ENCODE peak calls at places on chromosome 6, in nine cellular contexts. E is tibial nerve, N is fibroblast of pulmonary artery, F is esophagus squamous epithelium, C is left ventricle myocardium inferior, V is activated B cell treated with CpG ODN at 0.5 μM for 24 hours, T is psoas muscle, Z is mammary epithelial cell, Q is pancreas. H is an unnamed sample.

GRCh38 chr6:3337521-3338350 is 79.0 kb downstream of the PSMG4 start:
- DNase-seq in N (peak; percentile 46), T (no peak), V (no peak), C (no peak), Q (no peak), E (no peak), Z (no peak), F (no peak), H (no peak)

GRCh38 chr6:3489032-3489757 is 32.3 kb upstream of the SLC22A23 start:
- DNase-seq in N (peak; percentile 85), Q (no peak), C (no peak), E (no peak), V (no peak), T (no peak), Z (peak; percentile 64), F (no peak), H (no peak)

GRCh38 chr6:74087898-74088297 is 391.9 kb downstream of the CD109 start:
- DNase-seq in V (no peak), Q (no peak), C (no peak), E (no peak), F (no peak), T (no peak), Z (no peak), N (peak; percentile 46), H (no peak)

GRCh38 chr6:96911171-96911570 is 13.4 kb upstream of the KLHL32 start:
- DNase-seq in N (no peak), E (no peak), V (no peak), F (no peak), C (no peak), T (no peak), Q (no peak), Z (no peak), H (no peak)

GRCh38 chr6:37818536-37819176 is 871 bp upstream of the ZFAND3 start:
- DNase-seq in Q (peak; percentile 95), V (peak; percentile 91), E (peak; percentile 83), Z (peak; percentile 93), N (peak; percentile 96), F (peak; percentile 91), C (peak; percentile 97), T (peak; percentile 96), H (peak; percentile 83)

GRCh38 chr6:44733868-44734267 is 346.4 kb downstream of the CDC5L start:
- DNase-seq in E (no peak), T (no peak), Q (peak; percentile 5), F (no peak), V (no peak), Z (no peak), C (peak; percentile 43), N (peak; percentile 36), H (no peak)

GRCh38 chr6:14713008-14713452 is 532.8 kb upstream of the JARID2 start:
- DNase-seq in E (no peak), Z (peak; percentile 82), V (no peak), F (no peak), T (peak; percentile 65), N (peak; percentile 80), C (peak; percentile 52), Q (no peak), H (no peak)

GRCh38 chr6:15444081-15444731 is 198.3 kb downstream of the JARID2 start:
- DNase-seq in C (no peak), V (no peak), E (no peak), Z (no peak), Q (no peak), F (no peak), N (no peak), T (no peak), H (no peak)

GRCh38 chr6:34795836-34796425 is 4.0 kb downstream of the BLTP3A start:
- DNase-seq in C (no peak), N (peak; percentile 30), F (no peak), T (no peak), V (no peak), E (no peak), Z (no peak), Q (no peak), H (no peak)

GRCh38 chr6:98352348-98352747 is 482.0 kb upstream of the POU3F2 start:
- DNase-seq in F (no peak), V (no peak), N (no peak), Z (no peak), E (no peak), Q (no peak), T (no peak), C (no peak), H (no peak)

GRCh38 chr6:169156108-169156821 is 97.4 kb downstream of the THBS2 start:
- DNase-seq in Z (no peak), E (no peak), T (no peak), N (peak; percentile 93), F (no peak), V (no peak), C (no peak), Q (no peak), H (no peak)

GRCh38 chr6:37980222-37980595 is 160.7 kb downstream of the ZFAND3 start:
- DNase-seq in Q (no peak), Z (no peak), E (no peak), F (no peak), C (no peak), T (no peak), V (no peak), N (peak; percentile 41), H (no peak)

GRCh38 chr6:150203378-150203777 is 60.5 kb downstream of the PPP1R14C start:
- DNase-seq in E (no peak), T (no peak), N (no peak), V (no peak), Z (no peak), F (no peak), Q (no peak), C (no peak), H (no peak)

GRCh38 chr6:129525055-129525454 is 184.9 kb downstream of the ARHGAP18 start:
- DNase-seq in F (no peak), V (no peak), Z (no peak), E (no peak), N (no peak), Q (no peak), T (no peak), C (no peak), H (no peak)

GRCh38 chr6:134948708-134949107 is 1.2 kb downstream of the ALDH8A1 start:
- DNase-seq in N (no peak), F (no peak), Z (no peak), V (no peak), C (no peak), T (no peak), E (no peak), Q (no peak), H (no peak)

GRCh38 chr6:134949927-134950326 is at the start of gene ALDH8A1:
- DNase-seq in Q (no peak), C (no peak), V (no peak), F (no peak), N (no peak), E (no peak), Z (no peak), T (no peak), H (no peak)

GRCh38 chr6:134951494-134952263 is 1.8 kb upstream of the ALDH8A1 start:
- DNase-seq in Z (no peak), N (no peak), T (no peak), Q (no peak), V (no peak), E (no peak), C (no peak), F (no peak), H (no peak)

GRCh38 chr6:134948142-134948541 is 1.8 kb downstream of the ALDH8A1 start:
- DNase-seq in C (no peak), Z (no peak), V (no peak), T (no peak), Q (no peak), N (no peak), E (no peak), F (no peak), H (no peak)

GRCh38 chr6:134950482-134950881 is 581 bp upstream of the ALDH8A1 start:
- DNase-seq in F (no peak), C (no peak), V (no peak), Z (no peak), E (no peak), N (no peak), Q (no peak), T (no peak), H (no peak)
- TF ChIP-seq CTCF in F (no peak), C (no peak), V (no peak), Z (no peak), E (no peak), N (no peak), Q (no peak), T (no peak), H (no peak)

DNA sequence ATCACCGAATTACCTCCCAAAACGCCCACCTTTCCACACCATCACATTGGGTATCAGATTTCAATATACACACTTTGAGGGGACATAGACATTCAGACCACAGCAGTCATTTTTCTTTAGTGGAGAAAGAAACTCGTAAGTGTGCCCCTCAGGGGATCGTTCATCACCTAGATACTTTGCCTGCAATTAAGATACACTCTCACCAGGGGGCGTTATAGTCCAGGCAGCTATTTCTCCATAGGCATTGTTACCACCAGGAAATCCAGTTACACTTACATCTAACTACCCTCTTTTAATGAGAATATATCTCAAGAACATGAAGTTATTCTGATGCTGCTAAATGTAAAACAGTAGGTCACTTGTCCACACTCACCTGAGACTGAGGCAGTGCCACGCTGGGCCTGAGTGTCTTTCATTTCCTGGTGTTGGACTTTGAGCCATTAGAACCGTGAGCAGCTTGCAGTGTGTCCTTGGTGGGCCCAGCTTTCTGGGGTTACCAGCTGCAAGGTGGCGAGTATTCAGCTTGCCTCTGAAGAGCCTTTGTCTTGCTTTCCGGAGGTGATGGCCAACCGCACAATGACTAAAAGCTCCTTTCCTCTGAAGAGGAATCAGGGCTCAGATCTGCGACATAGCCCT is 35.1 kb upstream of the UNC93A start:
- DNase-seq in F (no peak), E (no peak), V (no peak), Z (no peak), C (no peak), T (no peak), N (no peak), Q (no peak), H (no peak)
- TF ChIP-seq CTCF in F (no peak), E (no peak), V (no peak), Z (no peak), C (no peak), T (no peak), N (no peak), Q (no peak), H (no peak)

DNA sequence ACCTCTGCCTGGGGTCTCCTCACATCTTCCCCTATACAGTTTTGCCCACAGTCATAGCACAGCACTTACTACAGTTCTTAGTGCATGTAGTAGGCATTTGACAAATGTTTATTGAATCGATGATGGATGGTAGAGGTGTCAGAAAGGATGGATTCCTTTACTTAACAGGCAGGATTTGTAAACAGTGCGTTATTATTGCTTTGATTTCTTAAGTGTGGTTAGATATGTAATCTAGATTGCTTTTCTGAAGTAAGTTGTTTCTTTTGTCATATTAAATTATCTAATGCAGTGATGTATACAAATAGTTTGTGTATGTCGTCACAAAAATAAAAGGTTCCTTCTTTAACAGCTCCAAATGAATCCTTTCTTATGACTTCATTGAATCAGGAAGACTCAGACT is 87.5 kb downstream of the HIVEP1 start:
- DNase-seq in C (no peak), V (no peak), Q (no peak), F (no peak), Z (no peak), E (no peak), N (no peak), T (no peak), H (no peak)
- TF ChIP-seq CTCF in C (no peak), V (no peak), Q (no peak), F (no peak), Z (no peak), E (no peak), N (no peak), T (no peak), H (no peak)

DNA sequence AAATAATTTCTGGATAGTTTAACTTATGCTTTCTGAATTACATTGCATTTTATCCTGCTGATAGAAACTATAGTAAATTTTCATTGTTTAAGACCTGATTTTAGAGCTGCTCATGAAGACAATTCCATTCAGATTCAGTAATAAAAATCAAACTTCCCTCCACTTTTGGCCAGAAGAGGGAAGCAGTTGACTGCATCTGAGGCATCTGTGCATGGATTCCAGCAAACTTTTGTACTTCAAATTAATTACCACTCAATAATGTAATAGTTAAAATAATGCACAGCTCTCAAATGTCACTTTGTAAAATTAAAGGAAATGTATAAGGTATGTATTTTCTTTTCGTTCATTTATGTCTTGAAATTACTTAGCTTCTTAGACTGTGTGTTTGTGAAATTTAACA is 64.2 kb upstream of the SLC35B3 start:
- DNase-seq in E (no peak), N (no peak), V (no peak), F (no peak), Z (peak; percentile 5), C (no peak), T (no peak), Q (no peak), H (no peak)
- TF ChIP-seq CTCF in E (no peak), N (peak; percentile 20), V (no peak), F (peak; percentile 52), Z (peak; percentile 46), C (peak; percentile 52), T (no peak), Q (no peak), H (no peak)

H was measured in omental fat pad.